ENCODE peak calls at places on chromosomes 2 and 18, in eight cellular contexts. M is adrenal gland, E is endothelial cell of umbilical vein, A is A549, Y is Peyer's patch, P is body of pancreas, C is heart left ventricle, R is upper lobe of left lung. I is an unnamed sample. For H3K4me1, the result is how much of the 10 kb centered on the place peaks cover.

GRCh38 chr18:48023334-48024008 is 93.0 kb upstream of the SMAD2 start:
- DNase-seq in M (peak), E (peak), A (peak), Y (no peak), P (no peak), C (peak), R (no peak), I (no peak)

GRCh38 chr18:25454270-25454659 is 102.3 kb upstream of the ZNF521 start:
- DNase-seq in M (no peak), E (no peak), A (no peak), Y (no peak), P (no peak), C (no peak), R (no peak), I (no peak)

GRCh38 chr2:54899576-54900200 is 150.6 kb downstream of the RTN4 start:
- DNase-seq in M (peak), E (peak), A (peak), Y (no peak), P (peak), C (no peak), R (no peak), I (no peak)

GRCh38 chr2:237868631-237869356 is 9.4 kb downstream of the RAMP1 start:
- DNase-seq in M (no peak), E (no peak), A (no peak), Y (no peak), P (no peak), C (no peak), R (no peak), I (no peak)

GRCh38 chr2:63029058-63029457 is 21.6 kb upstream of the OTX1 start:
- DNase-seq in M (no peak), E (peak), A (no peak), Y (no peak), P (no peak), C (no peak), R (no peak), I (no peak)

GRCh38 chr18:57836557-57836956 is 33.4 kb upstream of the ATP8B1 start:
- DNase-seq in M (no peak), E (no peak), A (no peak), Y (no peak), P (no peak), C (no peak), R (no peak), I (no peak)

GRCh38 chr2:20942538-20943223 is 101.2 kb downstream of the APOB start:
- DNase-seq in M (no peak), E (no peak), A (no peak), Y (no peak), P (no peak), C (peak), R (no peak), I (no peak)

GRCh38 chr2:233413529-233414272 is 59.4 kb downstream of the DGKD start:
- DNase-seq in M (peak), E (peak), A (peak), Y (no peak), P (peak), C (peak), R (peak), I (no peak)

GRCh38 chr2:180938419-180938818 is 42.0 kb upstream of the UBE2E3 start:
- DNase-seq in M (no peak), E (no peak), A (no peak), Y (no peak), P (no peak), C (no peak), R (no peak), I (no peak)

GRCh38 chr2:127953128-127953718 is 67.5 kb upstream of the AMMECR1L start:
- DNase-seq in M (no peak), E (no peak), A (no peak), Y (no peak), P (peak), C (peak), R (peak), I (no peak)

GRCh38 chr2:98269274-98269673 is 77.0 kb upstream of the CNGA3 start:
- DNase-seq in M (no peak), E (peak), A (peak), Y (no peak), P (peak), C (no peak), R (no peak), I (no peak)

GRCh38 chr2:145638675-145639074 is 1118.8 kb upstream of the ZEB2 start:
- DNase-seq in M (no peak), E (peak), A (peak), Y (no peak), P (no peak), C (no peak), R (no peak), I (no peak)

GRCh38 chr2:156526950-156527636 is 90.9 kb downstream of the GPD2 start:
- DNase-seq in M (no peak), E (no peak), A (no peak), Y (no peak), P (no peak), C (no peak), R (no peak), I (no peak)

GRCh38 chr2:213104089-213104902 is 47.1 kb downstream of the IKZF2 start:
- DNase-seq in M (peak), E (no peak), A (no peak), Y (no peak), P (no peak), C (no peak), R (no peak), I (no peak)

GRCh38 chr2:213688129-213688528 is 403.9 kb downstream of the SPAG16 start:
- DNase-seq in M (no peak), E (no peak), A (no peak), Y (no peak), P (no peak), C (no peak), R (no peak), I (no peak)

GRCh38 chr2:9758741-9759140 is 84.5 kb upstream of the TAF1B start:
- DNase-seq in M (no peak), E (no peak), A (no peak), Y (no peak), P (no peak), C (no peak), R (peak), I (no peak)

GRCh38 chr2:168136392-168136977 is 110.9 kb downstream of the STK39 start:
- DNase-seq in M (no peak), E (peak), A (peak), Y (no peak), P (no peak), C (no peak), R (no peak), I (no peak)

GRCh38 chr2:175626796-175627195 is 375.3 kb downstream of the LNPK start:
- DNase-seq in M (no peak), E (no peak), A (no peak), Y (no peak), P (no peak), C (no peak), R (no peak), I (no peak)

GRCh38 chr2:218813771-218814460 is 17.7 kb downstream of the PRKAG3 start:
- DNase-seq in M (no peak), E (no peak), A (no peak), Y (no peak), P (no peak), C (no peak), R (no peak), I (no peak)

GRCh38 chr2:28350791-28351285 is 41.8 kb upstream of the FOSL2 start:
- DNase-seq in M (no peak), E (no peak), A (no peak), Y (no peak), P (no peak), C (no peak), R (no peak), I (no peak)

GRCh38 chr2:47169784-47170183 is 14.7 kb upstream of the STPG4 start:
- DNase-seq in M (no peak), E (no peak), A (no peak), Y (no peak), P (no peak), C (no peak), R (no peak), I (no peak)

GRCh38 chr18:63178526-63178880 is 141.1 kb downstream of the BCL2 start:
- DNase-seq in M (no peak), E (no peak), A (no peak), Y (peak), P (no peak), C (peak), R (no peak), I (no peak)

GRCh38 chr18:49548266-49548665 is 13.6 kb upstream of the LIPG start:
- DNase-seq in M (no peak), E (no peak), A (no peak), Y (no peak), P (no peak), C (no peak), R (no peak), I (no peak)

GRCh38 chr18:46411862-46412690 is 244.9 kb downstream of the LOXHD1 start:
- DNase-seq in M (peak), E (no peak), A (no peak), Y (no peak), P (no peak), C (peak), R (no peak), I (no peak)

GRCh38 chr18:74631242-74632087 is 33.8 kb downstream of the ZNF407 start:
- DNase-seq in M (no peak), E (peak), A (no peak), Y (peak), P (no peak), C (no peak), R (no peak), I (no peak)

DNA sequence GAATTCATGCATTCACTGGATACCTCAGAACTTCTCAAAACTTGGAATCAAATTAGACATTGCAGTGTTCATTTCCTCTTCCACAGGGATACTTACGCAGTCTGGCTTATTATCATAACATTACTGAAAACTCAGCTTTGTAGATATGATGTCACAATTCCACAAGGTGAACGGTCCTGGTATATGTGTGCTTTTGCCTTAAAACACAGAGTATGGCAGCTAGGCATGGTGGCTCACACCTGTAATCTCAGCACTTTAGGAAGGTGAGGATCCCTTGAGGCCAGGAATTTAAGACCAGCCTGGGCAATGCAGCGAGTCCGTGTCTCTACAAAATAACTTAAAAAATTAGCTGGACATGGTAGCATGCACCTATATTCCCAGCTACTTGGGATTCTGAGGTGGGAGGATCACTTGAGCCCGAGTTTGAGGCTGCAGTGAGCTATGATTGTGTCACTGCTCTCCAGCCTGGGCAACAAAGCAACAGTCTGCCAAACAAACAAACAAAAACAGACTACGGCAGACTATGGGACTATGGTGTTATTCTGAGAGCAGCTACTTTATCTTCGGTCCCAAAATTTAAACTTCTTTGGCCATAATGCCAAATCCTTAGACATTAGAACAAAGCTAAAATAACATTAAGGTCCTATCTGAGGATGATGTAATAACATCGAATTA is 1191.9 kb upstream of the SLC39A10 start:
- DNase-seq in M (no peak), E (no peak), A (no peak), Y (no peak), P (no peak), C (no peak), R (no peak), I (no peak)
- TF ChIP-seq POLR2A in M (no peak), E (no peak), A (no peak), Y (no peak), P (no peak), C (no peak), R (no peak), I (no peak)

GRCh38 chr2:68218343-68218901 is 33.9 kb downstream of the PPP3R1 start:
- DNase-seq in M (no peak), E (no peak), A (no peak), Y (no peak), P (no peak), C (no peak), R (no peak), I (no peak)

GRCh38 chr2:68225119-68225632 is 27.2 kb downstream of the PPP3R1 start:
- DNase-seq in M (peak), E (peak), A (peak), Y (no peak), P (peak), C (peak), R (peak), I (no peak)

GRCh38 chr2:68217729-68218128 is 34.6 kb downstream of the PPP3R1 start:
- DNase-seq in M (no peak), E (no peak), A (no peak), Y (no peak), P (no peak), C (no peak), R (no peak), I (no peak)

GRCh38 chr2:68223419-68223818 is 28.9 kb downstream of the PPP3R1 start:
- DNase-seq in M (no peak), E (no peak), A (no peak), Y (no peak), P (no peak), C (no peak), R (no peak), I (no peak)

GRCh38 chr2:68222287-68222686 is 30.0 kb downstream of the PPP3R1 start:
- DNase-seq in M (no peak), E (no peak), A (no peak), Y (no peak), P (no peak), C (no peak), R (no peak), I (no peak)
- H3K4me1 ChIP-seq in M (half or more), E (under half), A (under half), Y (under half), P (half or more), C (half or more), R (under half), I (under half)

DNA sequence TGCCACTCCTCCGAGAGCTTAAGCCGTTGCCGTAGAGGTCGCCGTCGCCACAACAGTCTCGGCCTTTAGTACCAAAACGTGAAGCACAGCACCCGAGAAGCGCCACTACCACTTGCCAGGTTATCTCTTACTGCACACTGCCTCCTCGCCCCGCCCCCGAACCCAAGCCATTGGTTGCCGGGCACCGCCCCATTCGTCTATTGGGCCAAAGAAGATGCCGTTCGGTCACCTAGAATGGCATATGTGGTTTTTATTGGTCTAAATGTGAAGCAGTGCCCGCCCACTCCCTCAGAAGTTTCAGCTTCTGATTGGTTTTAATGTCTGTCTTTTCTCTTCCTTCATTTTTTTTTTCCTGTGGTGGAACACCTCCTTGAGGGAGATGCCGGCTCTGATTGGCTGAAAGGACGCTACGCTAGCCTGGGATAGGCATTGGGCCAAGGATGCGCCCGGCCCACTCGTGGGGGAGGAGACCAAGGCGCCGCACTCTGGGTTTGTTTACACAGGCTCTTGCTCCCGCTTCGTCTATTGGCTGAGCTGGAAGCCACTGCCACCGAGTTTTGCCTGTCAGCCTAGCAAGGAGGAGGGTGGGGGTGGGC is at the start of gene PAIP2B:
- DNase-seq in M (peak), E (peak), A (peak), Y (peak), P (peak), C (peak), R (peak), I (peak)
- TF ChIP-seq POLR2A in M (no peak), E (no peak), A (peak), Y (peak), P (peak), C (peak), R (no peak), I (peak)

GRCh38 chr18:396251-396555 is 104.3 kb downstream of the COLEC12 start:
- DNase-seq in M (no peak), E (no peak), A (no peak), Y (no peak), P (no peak), C (no peak), R (no peak), I (no peak)
- H3K4me1 ChIP-seq in M (under half), E (under half), A (under half), Y (under half), P (under half), C (under half), R (under half), I (half or more)

GRCh38 chr2:75431276-75431675 is 129.5 kb downstream of the EVA1A start:
- DNase-seq in M (no peak), E (no peak), A (no peak), Y (no peak), P (no peak), C (no peak), R (no peak), I (no peak)

GRCh38 chr2:75428627-75429026 is 132.1 kb downstream of the EVA1A start:
- DNase-seq in M (no peak), E (no peak), A (no peak), Y (no peak), P (no peak), C (no peak), R (no peak), I (no peak)

GRCh38 chr2:75429036-75429435 is 131.7 kb downstream of the EVA1A start:
- DNase-seq in M (no peak), E (no peak), A (no peak), Y (no peak), P (peak), C (no peak), R (peak), I (no peak)

GRCh38 chr2:75431757-75432156 is 129.0 kb downstream of the EVA1A start:
- DNase-seq in M (no peak), E (no peak), A (no peak), Y (no peak), P (no peak), C (no peak), R (no peak), I (no peak)

DNA sequence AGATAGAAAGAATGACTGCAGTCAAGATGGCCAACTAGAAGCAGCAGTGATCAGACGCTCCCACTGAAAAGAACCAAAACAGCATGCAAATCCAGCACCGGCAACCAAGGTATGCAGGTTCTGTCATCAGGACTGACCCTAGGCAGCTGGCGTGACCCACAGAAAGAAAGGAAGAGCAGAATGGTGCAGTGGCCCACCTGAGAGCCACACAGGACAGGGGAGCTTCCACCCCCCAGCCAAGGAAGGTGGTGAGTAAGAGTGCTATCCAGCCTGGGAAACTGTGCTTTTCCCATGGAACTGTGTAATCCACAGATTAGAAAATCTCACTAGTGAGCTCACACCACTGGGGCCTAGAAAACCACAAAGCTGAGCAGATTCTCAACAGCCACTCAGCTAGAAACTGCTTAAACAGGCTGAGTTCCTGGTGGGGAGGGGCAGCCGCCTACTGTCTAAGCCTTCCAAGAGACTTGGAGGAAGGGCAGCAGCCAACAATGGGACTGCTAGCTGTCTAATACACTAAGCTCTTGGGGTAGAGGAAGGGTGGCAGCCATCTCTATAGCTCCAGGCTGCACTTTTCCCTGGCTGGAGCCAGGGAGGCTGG is 127.9 kb downstream of the EVA1A start:
- DNase-seq in M (no peak), E (no peak), A (no peak), Y (peak), P (no peak), C (no peak), R (peak), I (no peak)
- TF ChIP-seq POLR2A in M (no peak), E (no peak), A (no peak), Y (no peak), P (no peak), C (no peak), R (no peak), I (no peak)

GRCh38 chr18:8366070-8366469 is 243.2 kb upstream of the RAB12 start:
- DNase-seq in M (no peak), E (no peak), A (no peak), Y (no peak), P (no peak), C (no peak), R (no peak), I (no peak)

GRCh38 chr18:8365528-8365927 is 243.7 kb upstream of the RAB12 start:
- DNase-seq in M (no peak), E (no peak), A (no peak), Y (no peak), P (no peak), C (no peak), R (no peak), I (no peak)

GRCh38 chr18:8365006-8365405 is 244.2 kb upstream of the RAB12 start:
- DNase-seq in M (no peak), E (no peak), A (no peak), Y (no peak), P (no peak), C (no peak), R (no peak), I (no peak)

GRCh38 chr18:8362863-8363262 is 246.4 kb upstream of the RAB12 start:
- DNase-seq in M (no peak), E (no peak), A (no peak), Y (no peak), P (no peak), C (no peak), R (no peak), I (no peak)

DNA sequence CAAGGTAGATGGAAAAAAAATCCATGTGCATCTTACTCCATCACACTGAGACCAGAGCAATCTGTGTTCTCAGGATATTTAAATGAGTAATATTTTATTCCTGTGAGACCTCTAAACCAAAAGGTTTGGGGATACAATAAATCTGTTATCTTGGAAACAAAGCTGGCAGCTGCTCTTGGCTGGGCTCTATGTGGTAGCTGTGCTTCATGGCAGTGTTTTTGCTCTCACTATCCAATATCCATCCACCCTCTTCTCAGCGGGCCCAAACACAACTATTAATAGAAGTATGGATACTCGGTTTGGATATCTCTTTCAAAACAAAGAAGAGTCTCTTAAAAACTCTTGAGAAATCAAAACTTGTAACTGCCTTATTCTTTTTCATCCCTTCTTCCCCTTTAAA is 244.9 kb upstream of the RAB12 start:
- DNase-seq in M (no peak), E (no peak), A (no peak), Y (no peak), P (no peak), C (no peak), R (no peak), I (no peak)
- H3K4me1 ChIP-seq in M (under half), E (under half), A (under half), Y (under half), P (under half), C (under half), R (under half), I (under half)